ENCODE peak calls at places on chromosomes 4 and X, in nine cellular contexts. J is A549, W is IMR-90, P is breast epithelium, O is tibial nerve, N is lower leg skin, U is transverse colon, K is thyroid gland, G is body of pancreas. Z is an unnamed sample.

GRCh38 chrX:134144231-134144630 is 92.8 kb upstream of the CCDC160 start:
- DNase-seq in P (no peak), O (no peak), K (no peak), J (peak), G (no peak), W (peak), N (no peak), U (no peak), Z (no peak)

GRCh38 chr4:78720994-78721677 is 55.0 kb upstream of the BMP2K start:
- DNase-seq in W (no peak), N (no peak), K (peak), J (no peak), O (no peak), U (peak), G (no peak), P (no peak), Z (no peak)

GRCh38 chrX:17414057-17414658 is 39.2 kb downstream of the NHS start:
- DNase-seq in N (no peak), P (no peak), K (no peak), G (no peak), J (no peak), U (no peak), O (no peak), W (no peak), Z (no peak)

GRCh38 chr4:164659765-164660164 is 94.2 kb upstream of the SMIM31 start:
- DNase-seq in P (no peak), G (no peak), W (no peak), K (no peak), U (no peak), O (no peak), J (no peak), N (no peak), Z (no peak)

GRCh38 chrX:73916931-73917657 is 354.1 kb downstream of the CHIC1 start:
- DNase-seq in U (no peak), G (no peak), O (no peak), K (no peak), P (no peak), N (no peak), J (peak), W (peak), Z (no peak)

GRCh38 chr4:173218411-173219125 is 50.0 kb downstream of the GALNT7 start:
- DNase-seq in K (no peak), U (no peak), J (peak), P (no peak), O (no peak), G (no peak), N (no peak), W (peak), Z (no peak)

GRCh38 chr4:110799171-110799570 is 176.3 kb upstream of the PITX2 start:
- DNase-seq in G (no peak), K (no peak), O (no peak), J (no peak), W (no peak), N (no peak), U (no peak), P (no peak), Z (no peak)

GRCh38 chr4:66562276-66562806 is 892.1 kb upstream of the EPHA5 start:
- DNase-seq in W (no peak), G (no peak), P (no peak), O (no peak), J (no peak), N (no peak), K (no peak), U (no peak), Z (no peak)

GRCh38 chrX:153901753-153902140 is 2.7 kb upstream of the AVPR2 start:
- DNase-seq in N (no peak), K (no peak), O (no peak), G (no peak), P (no peak), J (no peak), W (no peak), U (no peak), Z (no peak)

GRCh38 chrX:120731386-120731785 is 101.5 kb upstream of the C1GALT1C1 start:
- DNase-seq in J (no peak), N (no peak), P (no peak), O (no peak), G (no peak), W (no peak), U (no peak), K (no peak), Z (no peak)

GRCh38 chrX:150155396-150156048 is 207.6 kb upstream of the MAMLD1 start:
- DNase-seq in J (peak), W (peak), U (peak), P (no peak), O (no peak), N (no peak), K (no peak), G (no peak), Z (peak)

GRCh38 chr4:113678651-113679050 is 82.9 kb downstream of the CAMK2D start:
- DNase-seq in W (peak), J (no peak), K (no peak), O (no peak), P (no peak), G (no peak), U (no peak), N (no peak), Z (no peak)

GRCh38 chr4:77911091-77911490 is 48.5 kb downstream of the MRPL1 start:
- DNase-seq in P (no peak), O (no peak), U (no peak), N (no peak), G (no peak), W (peak), K (no peak), J (no peak), Z (no peak)

GRCh38 chrX:41045960-41046567 is 39.2 kb upstream of the USP9X start:
- DNase-seq in G (no peak), O (no peak), J (peak), N (no peak), P (no peak), U (peak), W (peak), K (peak), Z (no peak)

DNA sequence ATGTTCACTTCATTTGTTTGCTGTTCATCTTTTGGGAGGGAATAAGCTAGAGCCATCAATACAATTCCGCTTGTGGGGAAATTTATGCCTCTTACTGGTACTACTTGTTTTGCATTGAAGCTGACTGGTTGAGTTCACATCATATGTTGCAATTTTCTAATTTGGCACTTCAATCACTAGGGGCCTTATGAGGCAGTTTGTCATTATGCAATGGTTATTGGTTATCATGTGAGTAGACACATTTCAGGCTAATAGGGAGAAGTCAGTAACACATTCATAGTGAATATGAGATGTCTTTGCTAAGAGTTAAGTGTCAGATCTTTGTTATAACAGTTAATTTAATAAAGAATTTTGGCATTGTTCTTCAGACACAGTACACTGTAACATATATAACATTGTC is 5.0 kb downstream of the RPL36A start:
- DNase-seq in W (no peak), P (no peak), K (no peak), N (no peak), U (no peak), O (no peak), G (no peak), J (no peak), Z (no peak)
- TF ChIP-seq POLR2A in W (no peak), P (no peak), K (no peak), N (no peak), U (no peak), O (no peak), G (no peak), J (no peak), Z (no peak)

GRCh38 chr4:967113-968104 is 6.0 kb downstream of the DGKQ start:
- DNase-seq in O (no peak), G (no peak), N (no peak), W (no peak), J (no peak), U (no peak), P (no peak), K (no peak), Z (no peak)
- H3K4me3 ChIP-seq in O (no peak), G (no peak), N (no peak), W (no peak), J (no peak), U (no peak), P (no peak), K (no peak), Z (no peak)

DNA sequence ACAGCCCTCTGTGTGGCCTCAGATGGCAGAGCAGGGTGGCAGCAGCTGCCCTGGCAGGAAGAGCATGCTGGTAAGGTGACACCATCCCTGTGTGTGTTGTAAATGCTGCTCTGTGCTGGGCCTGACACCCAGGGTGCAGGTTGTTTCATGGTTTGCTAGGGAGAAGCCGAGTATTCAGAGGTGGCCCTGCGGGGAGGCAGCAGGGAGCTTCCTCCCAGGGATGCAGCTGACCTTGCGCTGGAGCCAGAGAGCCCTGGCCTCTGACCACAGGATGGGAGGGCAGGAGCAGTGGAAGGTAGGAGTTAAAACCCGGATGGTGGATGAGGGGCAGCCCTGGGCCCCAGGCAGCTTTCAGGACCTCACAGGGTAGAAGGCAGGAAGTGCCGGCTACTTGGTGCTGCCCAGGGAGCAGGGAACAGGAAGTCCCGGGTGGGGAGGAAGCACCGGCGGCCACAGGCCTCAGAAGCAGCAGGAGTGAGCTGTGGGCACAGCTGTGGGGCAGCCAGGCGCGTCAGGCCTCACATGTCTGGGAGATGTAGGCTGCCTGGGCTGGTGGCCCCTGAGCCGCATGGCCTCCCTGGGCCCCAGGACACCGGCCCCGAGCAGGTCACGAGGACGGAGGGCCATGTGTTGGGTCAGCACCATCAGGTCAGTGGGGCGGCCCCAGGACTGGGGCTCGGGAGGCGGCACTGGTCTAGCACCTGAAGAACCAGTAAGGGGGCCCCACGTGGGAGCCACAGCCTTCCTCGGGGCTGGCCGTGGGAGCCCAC is 19.1 kb downstream of the SH3BP2 start:
- DNase-seq in K (peak), J (no peak), P (no peak), W (peak), N (peak), O (peak), U (peak), G (no peak), Z (no peak)
- TF ChIP-seq POLR2A in K (no peak), J (no peak), P (no peak), W (no peak), N (no peak), O (peak), U (peak), G (peak), Z (no peak)

DNA sequence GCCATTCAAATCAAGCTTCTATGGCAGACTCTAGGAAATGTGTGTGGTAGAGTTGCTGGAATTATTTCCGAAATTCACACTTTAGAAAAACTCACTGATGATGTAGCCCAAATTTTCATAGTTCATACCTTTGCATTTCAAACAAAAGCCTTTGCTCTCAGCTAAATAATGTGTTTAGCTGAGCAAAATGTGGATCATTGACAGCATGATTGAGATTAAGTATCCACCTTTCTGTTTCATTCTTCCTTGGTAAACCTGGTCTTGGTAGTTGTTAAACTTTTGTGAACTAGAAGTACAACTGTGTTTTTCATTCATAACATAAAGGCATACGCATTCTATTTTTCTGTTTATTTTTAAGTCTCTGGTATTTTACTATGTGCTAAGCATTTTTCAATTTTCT is 7.2 kb downstream of the PCDH7 start:
- DNase-seq in N (no peak), O (no peak), G (no peak), K (no peak), P (no peak), W (no peak), J (no peak), U (no peak), Z (no peak)
- H3K4me3 ChIP-seq in N (no peak), O (no peak), G (no peak), K (no peak), P (no peak), W (no peak), J (no peak), U (no peak), Z (peak)

GRCh38 chrX:118839334-118839958 is 15.8 kb downstream of the ZCCHC12 start:
- DNase-seq in J (peak), O (peak), N (peak), K (peak), G (peak), P (peak), U (peak), W (peak), Z (no peak)
- TF ChIP-seq POLR2A in J (peak), O (no peak), N (no peak), K (no peak), G (no peak), P (no peak), U (no peak), W (no peak), Z (no peak)

Z was measured in esophagus muscularis mucosa.